ENCODE peak calls at places on chromosomes 12 and 14, in nine cellular contexts. Y is brain microvascular endothelial cell; M is K562; J is heart left ventricle; I is fibroblast of lung; A is left ventricle myocardium inferior; C is bronchial epithelial cell; R is psoas muscle; H is CD8-positive, alpha-beta T cell. B is an unnamed sample.

GRCh38 chr12:71299541-71300376 is 139.8 kb upstream of the LGR5 start:
- DNase-seq in J (no peak), Y (no peak), H (no peak), C (peak; percentile 53), I (no peak), R (no peak), A (no peak), M (peak; percentile 62), B (peak; percentile 80)

GRCh38 chr12:62671321-62671720 is 204.7 kb downstream of the MON2 start:
- DNase-seq in M (no peak), R (no peak), I (no peak), Y (no peak), H (no peak), C (peak; percentile 52), A (no peak), J (no peak), B (no peak)

GRCh38 chr14:100885196-100886030 is 18.1 kb downstream of the RTL1 start:
- DNase-seq in I (no peak), A (peak; percentile 10), J (no peak), M (no peak), Y (no peak), C (no peak), R (no peak), H (no peak), B (no peak)

GRCh38 chr14:102625564-102626296 is 33.3 kb downstream of the RCOR1 start:
- DNase-seq in C (no peak), J (no peak), R (no peak), Y (no peak), I (no peak), M (no peak), A (no peak), H (no peak), B (no peak)

GRCh38 chr12:4431436-4431835 is 14.2 kb downstream of the FGF6 start:
- DNase-seq in J (no peak), A (no peak), C (no peak), I (no peak), Y (no peak), R (no peak), M (no peak), H (no peak), B (no peak)

GRCh38 chr12:79560165-79560889 is 130.4 kb downstream of the PAWR start:
- DNase-seq in I (no peak), A (no peak), C (no peak), M (no peak), H (no peak), J (no peak), R (no peak), Y (no peak), B (no peak)

GRCh38 chr12:52650520-52651081 is 1.4 kb downstream of the KRT2 start:
- DNase-seq in A (no peak), M (no peak), Y (no peak), J (no peak), C (no peak), I (no peak), R (no peak), H (no peak), B (no peak)

GRCh38 chr14:95490727-95491451 is 25.6 kb downstream of the SYNE3 start:
- DNase-seq in H (no peak), R (no peak), A (peak; percentile 61), I (peak; percentile 40), Y (no peak), M (no peak), C (peak; percentile 25), J (no peak), B (no peak)

GRCh38 chr14:54312166-54312801 is 84.5 kb upstream of the CDKN3 start:
- DNase-seq in J (no peak), Y (peak; percentile 80), C (peak; percentile 99), M (no peak), A (no peak), H (no peak), I (peak; percentile 82), R (peak; percentile 23), B (peak; percentile 79)

GRCh38 chr12:122880668-122881067 is 15.3 kb downstream of the VPS37B start:
- DNase-seq in I (peak; percentile 61), H (no peak), M (no peak), R (no peak), A (no peak), J (no peak), C (no peak), Y (no peak), B (no peak)

GRCh38 chr14:103427485-103428443 is 42.5 kb downstream of the MARK3 start:
- DNase-seq in C (peak; percentile 55), A (no peak), M (peak; percentile 67), Y (peak; percentile 80), R (no peak), J (peak; percentile 21), I (peak; percentile 87), H (no peak), B (no peak)

GRCh38 chr14:91116913-91117588 is 3.2 kb downstream of the DGLUCY start:
- DNase-seq in J (no peak), I (no peak), M (no peak), C (no peak), R (no peak), Y (no peak), A (no peak), H (no peak), B (no peak)

GRCh38 chr12:49345840-49346658 is 639 bp upstream of the DNAJC22 start:
- DNase-seq in R (no peak), J (no peak), Y (no peak), C (no peak), A (no peak), H (no peak), M (peak; percentile 47), I (no peak), B (no peak)

GRCh38 chr14:20855652-20856291 is 35.4 kb upstream of the RNASE3 start:
- DNase-seq in C (peak; percentile 72), M (peak; percentile 75), R (peak; percentile 24), Y (peak; percentile 65), J (peak; percentile 61), A (peak; percentile 19), H (peak; percentile 13), I (peak; percentile 55), B (peak; percentile 48)

GRCh38 chr14:75070383-75070782 is 942 bp downstream of the ZC2HC1C start:
- DNase-seq in M (peak; percentile 56), I (no peak), R (peak; percentile 71), H (no peak), C (no peak), Y (no peak), J (no peak), A (no peak), B (no peak)

GRCh38 chr14:75069811-75070145 is 337 bp downstream of the ZC2HC1C start:
- DNase-seq in Y (no peak), A (no peak), M (no peak), J (no peak), I (no peak), H (no peak), C (no peak), R (no peak), B (no peak)

GRCh38 chr14:75067212-75067611 is 2.2 kb upstream of the ZC2HC1C start:
- DNase-seq in C (no peak), R (no peak), J (no peak), M (no peak), A (no peak), H (no peak), Y (no peak), I (no peak), B (no peak)

GRCh38 chr14:75068294-75069020 is 984 bp upstream of the ZC2HC1C start:
- DNase-seq in I (no peak), A (no peak), M (no peak), R (no peak), Y (no peak), C (no peak), H (no peak), J (no peak), B (no peak)

GRCh38 chr14:75069021-75069810 is at the start of gene ZC2HC1C:
- DNase-seq in R (peak; percentile 97), I (peak; percentile 93), H (peak; percentile 35), Y (peak; percentile 84), J (peak; percentile 97), C (peak; percentile 78), A (peak; percentile 97), M (peak; percentile 93), B (no peak)
- H3K4me3 ChIP-seq in R (peak within 1 kb of the TSS; percentile 74), I (peak within 1 kb of the TSS; percentile 67), H (peak within 1 kb of the TSS; percentile 59), Y (peak within 1 kb of the TSS; percentile 71), J (peak within 1 kb of the TSS; percentile 60), C (peak within 1 kb of the TSS; percentile 53), A (peak within 1 kb of the TSS; percentile 70), M (peak within 1 kb of the TSS; percentile 41), B (peak within 1 kb of the TSS; percentile 64)

GRCh38 chr12:108664338-108665258 is 30.9 kb upstream of the SELPLG start:
- DNase-seq in I (peak; percentile 98), C (peak; percentile 97), H (peak; percentile 80), J (peak; percentile 87), R (peak; percentile 75), A (peak; percentile 76), Y (peak; percentile 94), M (peak; percentile 79), B (peak; percentile 89)
- H3K4me3 ChIP-seq in I (peak overlapping the region; percentile 9), C (no peak overlapping the region), H (no peak overlapping the region), J (no peak overlapping the region), R (no peak overlapping the region), A (no peak overlapping the region), Y (no peak overlapping the region), M (no peak overlapping the region), B (no peak overlapping the region)

DNA sequence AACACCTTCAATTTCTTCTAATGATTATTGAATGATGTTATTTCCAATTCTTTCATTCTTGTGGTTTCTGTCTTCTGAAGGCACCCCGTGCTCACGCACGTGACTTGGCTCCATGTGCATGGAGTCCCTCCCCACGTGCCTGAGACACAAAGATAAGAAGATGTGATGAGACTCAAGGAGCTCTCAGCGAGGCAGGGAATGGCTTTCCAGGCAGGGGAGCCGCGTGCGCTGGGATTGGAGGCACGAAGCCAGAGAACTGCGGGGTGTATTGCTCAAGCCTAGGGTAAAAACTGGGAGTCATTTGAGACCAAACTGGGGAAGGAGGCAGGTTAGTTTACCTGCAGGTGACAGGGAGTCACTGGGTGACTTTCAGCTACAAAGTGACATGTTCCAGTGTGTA is 311.8 kb upstream of the FKBP4 start:
- DNase-seq in R (no peak), H (no peak), A (no peak), J (no peak), C (no peak), Y (no peak), I (no peak), M (no peak), B (no peak)
- H3K4me3 ChIP-seq in R (no peak overlapping the region), H (no peak overlapping the region), A (no peak overlapping the region), J (no peak overlapping the region), C (no peak overlapping the region), Y (no peak overlapping the region), I (no peak overlapping the region), M (no peak overlapping the region), B (no peak overlapping the region)

GRCh38 chr14:50831704-50832130 is 755 bp upstream of the NIN start:
- DNase-seq in Y (no peak), R (no peak), J (no peak), C (no peak), I (no peak), A (no peak), M (no peak), H (no peak), B (no peak)

GRCh38 chr14:50830932-50831703 is at the start of gene NIN:
- DNase-seq in Y (peak; percentile 32), M (peak; percentile 79), R (peak; percentile 82), A (peak; percentile 84), J (peak; percentile 84), H (peak; percentile 63), I (peak; percentile 73), C (peak; percentile 52), B (no peak)

GRCh38 chr14:50829472-50830043 is 1.4 kb downstream of the NIN start:
- DNase-seq in H (no peak), J (no peak), I (no peak), R (no peak), M (no peak), C (no peak), Y (no peak), A (no peak), B (no peak)

GRCh38 chr14:50830044-50830931 is 674 bp downstream of the NIN start:
- DNase-seq in A (peak; percentile 54), I (peak; percentile 41), R (peak; percentile 64), C (peak; percentile 38), Y (peak; percentile 23), H (peak; percentile 49), J (peak; percentile 69), M (peak; percentile 24), B (no peak)

GRCh38 chr14:50828738-50829471 is 2.1 kb downstream of the NIN start:
- DNase-seq in J (no peak), I (no peak), C (no peak), H (no peak), M (no peak), A (no peak), Y (no peak), R (no peak), B (no peak)
- H3K4me3 ChIP-seq in J (peak overlapping the region; percentile 98), I (peak overlapping the region; percentile 81), C (no peak overlapping the region), H (peak overlapping the region; percentile 79), M (no peak overlapping the region), A (peak overlapping the region; percentile 94), Y (no peak overlapping the region), R (peak overlapping the region; percentile 94), B (no peak overlapping the region)